ENCODE peak calls at places on chromosomes 7 and 10, in ten cellular contexts. X, Y, U, P, O, F, H, B, I and R are unnamed samples. For H3K4me1, the result is how much of the 10 kb centered on the place peaks cover.

GRCh38 chr7:102004229-102004628 is 186.8 kb downstream of the CUX1 start:
- DNase-seq in B (no peak), P (no peak), F (no peak), O (no peak), U (no peak), H (no peak), I (no peak), Y (no peak), X (peak), R (no peak)

GRCh38 chr7:20651960-20652544 is 36.6 kb downstream of the ABCB5 start:
- DNase-seq in Y (no peak), O (peak), F (peak), U (no peak), I (peak), X (peak), P (no peak), H (no peak), B (no peak), R (no peak)

GRCh38 chr7:133358728-133359127 is 105.8 kb downstream of the EXOC4 start:
- DNase-seq in F (no peak), H (no peak), U (no peak), I (no peak), B (no peak), X (peak), P (no peak), Y (no peak), O (no peak), R (no peak)

GRCh38 chr10:93334901-93335312 is 147.2 kb downstream of the MYOF start:
- DNase-seq in U (no peak), F (peak), X (peak), P (no peak), B (no peak), H (peak), Y (no peak), O (peak), I (no peak), R (peak)

GRCh38 chr7:128934361-128935352 is 3.1 kb upstream of the IRF5 start:
- DNase-seq in I (no peak), B (no peak), U (no peak), X (no peak), H (no peak), Y (no peak), O (no peak), F (no peak), P (no peak), R (no peak)

GRCh38 chr7:140695381-140695780 is 1.1 kb upstream of the NDUFB2 start:
- DNase-seq in P (no peak), H (no peak), F (no peak), X (no peak), U (no peak), O (no peak), I (no peak), Y (no peak), B (no peak), R (no peak)

GRCh38 chr10:128579280-128579679 is 453.1 kb upstream of the MKI67 start:
- DNase-seq in H (peak), B (peak), U (no peak), F (no peak), I (no peak), O (no peak), X (no peak), Y (no peak), P (no peak), R (no peak)

GRCh38 chr7:129213828-129214227 is 11.0 kb upstream of the AHCYL2 start:
- DNase-seq in I (no peak), H (peak), P (peak), Y (peak), X (no peak), B (peak), O (peak), U (no peak), F (peak), R (peak)

GRCh38 chr10:96585726-96586418 is 940 bp downstream of the TM9SF3 start:
- DNase-seq in X (no peak), B (peak), F (peak), P (no peak), Y (no peak), H (no peak), U (no peak), I (peak), O (peak), R (peak)

GRCh38 chr7:4641091-4641666 is 40.9 kb upstream of the FOXK1 start:
- DNase-seq in F (no peak), O (no peak), P (no peak), B (no peak), U (no peak), Y (no peak), I (no peak), H (no peak), X (no peak), R (no peak)

GRCh38 chr10:70602665-70603438 is at the start of gene PRF1:
- DNase-seq in I (no peak), F (no peak), H (no peak), O (no peak), B (no peak), P (peak), U (no peak), X (no peak), Y (peak), R (no peak)

GRCh38 chr7:11607676-11608075 is 224.3 kb downstream of the THSD7A start:
- DNase-seq in O (no peak), P (no peak), U (no peak), H (no peak), B (no peak), Y (no peak), X (no peak), I (peak), F (no peak), R (no peak)

GRCh38 chr7:157875230-157876179 is 538.7 kb downstream of the DNAJB6 start:
- DNase-seq in B (peak), F (peak), U (peak), I (no peak), P (peak), O (peak), H (no peak), X (no peak), Y (peak), R (no peak)

GRCh38 chr10:69048103-69048502 is 39.8 kb upstream of the SRGN start:
- DNase-seq in Y (no peak), P (no peak), F (no peak), I (no peak), B (no peak), U (no peak), H (peak), X (no peak), O (no peak), R (no peak)

GRCh38 chr7:151231964-151232271 is 365 bp upstream of the CHPF2 start:
- DNase-seq in U (no peak), H (no peak), B (no peak), Y (no peak), F (no peak), P (no peak), X (no peak), I (no peak), O (peak), R (no peak)

GRCh38 chr10:77190275-77190674 is 447.3 kb downstream of the KCNMA1 start:
- DNase-seq in O (no peak), U (no peak), X (no peak), H (no peak), B (no peak), I (no peak), F (no peak), Y (no peak), P (no peak), R (no peak)
- H3K4me1 ChIP-seq in O (under half), U (under half), X (under half), H (under half), B (under half), I (under half), F (under half), Y (under half), P (under half), R (under half)

GRCh38 chr10:95467162-95467599 is 94.0 kb downstream of the SORBS1 start:
- DNase-seq in I (peak), B (peak), X (no peak), P (no peak), U (no peak), O (no peak), F (peak), H (peak), Y (peak), R (peak)
- H2AFZ ChIP-seq in I (peak), B (no peak), X (no peak), P (no peak), U (peak), O (no peak), F (peak), H (no peak), Y (peak), R (peak)

GRCh38 chr7:69823151-69823744 is 225.0 kb downstream of the AUTS2 start:
- DNase-seq in F (no peak), I (no peak), U (no peak), P (no peak), H (no peak), B (no peak), O (no peak), X (no peak), Y (no peak), R (no peak)
- H3K4me1 ChIP-seq in F (under half), I (under half), U (under half), P (under half), H (under half), B (under half), O (under half), X (under half), Y (under half), R (under half)

DNA sequence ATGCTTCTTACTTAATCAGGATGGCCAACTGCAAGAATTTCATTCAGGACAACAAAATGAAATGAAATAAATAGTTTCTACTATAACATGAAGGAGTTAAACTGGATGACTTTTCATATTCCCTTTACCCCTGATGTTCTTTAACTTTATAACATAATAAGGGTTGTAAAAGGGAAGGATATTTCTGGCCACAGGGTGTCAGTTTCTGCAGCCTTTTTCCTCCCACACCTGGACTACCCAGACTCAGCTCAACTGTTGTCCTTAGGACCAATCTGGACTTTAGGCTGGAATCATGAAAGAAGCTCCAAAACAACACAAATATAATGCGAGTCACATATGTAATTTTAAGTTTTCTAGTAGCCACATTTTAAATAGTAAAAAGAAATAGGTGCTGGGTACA is 43.4 kb downstream of the PRPS1L1 start:
- DNase-seq in I (no peak), Y (no peak), B (no peak), O (peak), F (no peak), X (no peak), U (no peak), P (no peak), H (no peak), R (no peak)
- H2AFZ ChIP-seq in I (no peak), Y (no peak), B (no peak), O (no peak), F (no peak), X (no peak), U (no peak), P (no peak), H (no peak), R (no peak)

DNA sequence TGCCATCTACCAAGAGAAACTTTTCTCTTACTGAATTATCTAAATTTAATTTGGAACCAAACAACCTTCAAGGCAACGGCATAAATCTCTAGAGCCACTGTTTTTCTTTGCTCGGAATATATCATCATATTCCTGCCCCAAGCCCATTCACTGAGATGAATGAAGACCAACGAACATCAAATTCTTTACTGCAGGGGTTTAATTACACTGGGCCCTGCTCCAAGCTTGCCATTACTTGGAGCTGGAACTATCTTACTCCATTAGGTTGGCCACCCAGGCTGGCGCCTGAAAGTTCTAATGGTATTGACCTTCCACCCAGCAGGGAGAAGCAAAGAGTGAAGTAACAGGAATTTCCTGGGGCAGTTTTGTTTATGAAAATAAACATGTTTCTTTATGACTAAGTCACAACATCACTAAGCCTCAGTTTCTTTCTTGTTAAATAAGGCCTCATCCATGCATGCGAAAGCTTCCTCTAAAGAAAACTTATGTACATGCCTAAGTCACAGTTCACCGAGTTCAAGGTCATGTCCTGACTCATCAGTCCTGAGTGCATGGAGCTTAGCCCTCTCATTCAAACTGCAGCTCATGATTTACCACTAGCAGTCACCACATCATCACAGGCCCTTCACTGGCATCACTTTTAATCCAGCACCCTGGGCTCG is 42.0 kb upstream of the ANAPC16 start:
- DNase-seq in X (peak), Y (no peak), O (no peak), F (peak), I (no peak), B (no peak), H (peak), P (no peak), U (no peak), R (no peak)
- H3K4me1 ChIP-seq in X (under half), Y (under half), O (under half), F (under half), I (under half), B (under half), H (under half), P (under half), U (under half), R (under half)

GRCh38 chr10:90800232-90800796 is 57.5 kb downstream of the HTR7 start:
- DNase-seq in B (no peak), Y (peak), I (no peak), F (no peak), X (no peak), H (no peak), O (no peak), U (no peak), P (no peak), R (no peak)

GRCh38 chr10:90806677-90807076 is 51.2 kb downstream of the HTR7 start:
- DNase-seq in X (no peak), U (no peak), O (no peak), I (no peak), F (no peak), H (no peak), B (no peak), Y (no peak), P (no peak), R (no peak)

GRCh38 chr10:90805211-90805610 is 52.6 kb downstream of the HTR7 start:
- DNase-seq in F (no peak), Y (no peak), H (no peak), I (no peak), P (no peak), U (no peak), B (no peak), O (no peak), X (no peak), R (no peak)

GRCh38 chr10:90801608-90802007 is 56.2 kb downstream of the HTR7 start:
- DNase-seq in H (no peak), B (no peak), X (no peak), Y (no peak), U (no peak), P (no peak), I (no peak), O (no peak), F (no peak), R (no peak)

DNA sequence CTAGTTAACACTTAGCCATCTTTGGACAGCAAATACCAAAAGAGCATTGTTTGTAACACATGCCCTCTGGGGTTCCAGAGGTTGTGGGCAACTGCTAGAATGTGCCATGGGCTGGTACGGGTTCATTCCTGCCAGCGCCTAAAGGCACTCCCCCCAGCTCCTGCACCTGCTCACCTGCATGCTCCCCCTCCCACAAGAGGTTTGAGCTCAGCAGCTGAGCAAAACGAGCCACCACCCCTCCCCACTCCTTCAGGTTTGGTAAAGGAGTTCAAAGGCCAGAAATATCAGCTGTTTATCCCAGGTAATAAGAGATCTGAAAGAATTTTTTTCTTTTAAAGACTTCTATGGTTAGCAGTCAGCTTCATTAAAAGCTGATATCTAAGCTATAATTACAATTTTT is 53.5 kb downstream of the HTR7 start:
- DNase-seq in B (no peak), O (no peak), I (no peak), H (no peak), U (no peak), P (no peak), X (no peak), Y (no peak), F (no peak), R (no peak)
- H2AFZ ChIP-seq in B (no peak), O (no peak), I (no peak), H (no peak), U (no peak), P (no peak), X (no peak), Y (no peak), F (no peak), R (no peak)

GRCh38 chr7:199465-200249 is 7.3 kb downstream of the FAM20C start:
- DNase-seq in P (no peak), U (no peak), H (no peak), Y (no peak), X (no peak), B (peak), F (no peak), I (no peak), O (no peak), R (no peak)
- H3K4me1 ChIP-seq in P (under half), U (under half), H (under half), Y (under half), X (under half), B (under half), F (under half), I (under half), O (under half), R (under half)

GRCh38 chr10:90856964-90857634 is 740 bp downstream of the HTR7 start:
- DNase-seq in B (peak), P (no peak), F (no peak), I (no peak), H (no peak), Y (no peak), O (no peak), X (peak), U (no peak), R (peak)
- H2AFZ ChIP-seq in B (peak), P (no peak), F (peak), I (peak), H (peak), Y (peak), O (peak), X (peak), U (peak), R (peak)

GRCh38 chr10:103843854-103844567 is 11.4 kb downstream of the SH3PXD2A start:
- DNase-seq in F (no peak), I (no peak), X (peak), O (no peak), Y (no peak), U (no peak), B (no peak), P (no peak), H (no peak), R (no peak)
- H3K4me1 ChIP-seq in F (under half), I (under half), X (under half), O (under half), Y (under half), U (under half), B (under half), P (under half), H (under half), R (under half)